ENCODE peak calls at places on chromosomes 4 and X, in seven cellular contexts. O, C, A, P, E, L and D are unnamed samples.

GRCh38 chr4:54230479-54231418 is 1.7 kb downstream of the PDGFRA start:
- DNase-seq in O (peak; percentile 78), C (no peak), A (peak; percentile 69), P (peak; percentile 41), E (no peak), L (no peak), D (peak; percentile 49)

GRCh38 chrX:123807825-123808416 is 51.9 kb upstream of the XIAP start:
- DNase-seq in O (peak; percentile 60), C (no peak), A (no peak), P (no peak), E (no peak), L (no peak), D (no peak)

GRCh38 chrX:86917959-86918358 is 599.6 kb upstream of the KLHL4 start:
- DNase-seq in O (no peak), C (no peak), A (no peak), P (no peak), E (peak; percentile 39), L (no peak), D (no peak)

GRCh38 chr4:111689214-111689613 is 456.0 kb upstream of the FAM241A start:
- DNase-seq in O (peak; percentile 71), C (no peak), A (no peak), P (no peak), E (no peak), L (no peak), D (no peak)

GRCh38 chr4:121155893-121156292 is 8.2 kb downstream of the TNIP3 start:
- DNase-seq in O (peak; percentile 93), C (peak; percentile 64), A (no peak), P (peak; percentile 4), E (no peak), L (peak; percentile 70), D (no peak)

GRCh38 chrX:20128678-20129077 is 12.0 kb upstream of the MAP7D2 start:
- DNase-seq in O (no peak), C (no peak), A (no peak), P (no peak), E (no peak), L (no peak), D (no peak)

GRCh38 chr4:119865789-119866188 is 200.9 kb downstream of the MAD2L1 start:
- DNase-seq in O (no peak), C (no peak), A (no peak), P (no peak), E (no peak), L (no peak), D (no peak)

GRCh38 chr4:106746451-106746850 is 289.7 kb downstream of the DKK2 start:
- DNase-seq in O (peak; percentile 80), C (no peak), A (no peak), P (no peak), E (no peak), L (no peak), D (no peak)

GRCh38 chr4:108081251-108081650 is 87.5 kb downstream of the LEF1 start:
- DNase-seq in O (no peak), C (no peak), A (no peak), P (no peak), E (no peak), L (no peak), D (no peak)

GRCh38 chr4:80365928-80366327 is 30.4 kb downstream of the CFAP299 start:
- DNase-seq in O (peak; percentile 83), C (peak; percentile 82), A (peak; percentile 64), P (peak; percentile 34), E (peak; percentile 63), L (peak; percentile 57), D (peak; percentile 50)

GRCh38 chr4:12852338-12853307 is 631.5 kb downstream of the RAB28 start:
- DNase-seq in O (peak; percentile 81), C (peak; percentile 73), A (peak; percentile 94), P (peak; percentile 32), E (peak; percentile 77), L (peak; percentile 62), D (peak; percentile 73)

GRCh38 chr4:13829457-13829856 is 201.9 kb upstream of the BOD1L1 start:
- DNase-seq in O (no peak), C (no peak), A (no peak), P (no peak), E (no peak), L (no peak), D (no peak)

GRCh38 chr4:8916251-8916913 is 44.7 kb upstream of the HMX1 start:
- DNase-seq in O (no peak), C (no peak), A (no peak), P (peak; percentile 15), E (no peak), L (no peak), D (no peak)

GRCh38 chr4:172726001-172726423 is 442.6 kb upstream of the GALNT7 start:
- DNase-seq in O (peak; percentile 48), C (peak; percentile 67), A (no peak), P (no peak), E (no peak), L (no peak), D (peak; percentile 30)

GRCh38 chrX:66015152-66015827 is 24.6 kb downstream of the VSIG4 start:
- DNase-seq in O (no peak), C (no peak), A (no peak), P (no peak), E (peak; percentile 72), L (no peak), D (no peak)

GRCh38 chr4:25351777-25352421 is 25.2 kb upstream of the ANAPC4 start:
- DNase-seq in O (peak; percentile 73), C (peak; percentile 57), A (peak; percentile 26), P (no peak), E (no peak), L (no peak), D (no peak)

GRCh38 chrX:21779095-21779494 is 21.2 kb upstream of the SMPX start:
- DNase-seq in O (no peak), C (no peak), A (no peak), P (no peak), E (no peak), L (no peak), D (no peak)

GRCh38 chrX:57677132-57677858 is 2.8 kb downstream of the NLRP2B start:
- DNase-seq in O (no peak), C (no peak), A (no peak), P (no peak), E (peak; percentile 23), L (no peak), D (no peak)

GRCh38 chrX:3516051-3516541 is 169.6 kb upstream of the MXRA5 start:
- DNase-seq in O (peak; percentile 65), C (no peak), A (no peak), P (no peak), E (no peak), L (no peak), D (no peak)

GRCh38 chr4:149897784-149898183 is 82.1 kb upstream of the IQCM start:
- DNase-seq in O (peak; percentile 51), C (peak; percentile 18), A (peak; percentile 34), P (no peak), E (peak; percentile 17), L (no peak), D (peak; percentile 16)

GRCh38 chrX:103063918-103064434 is at the start of gene BEX1:
- DNase-seq in O (peak; percentile 69), C (no peak), A (peak; percentile 80), P (peak; percentile 86), E (no peak), L (no peak), D (peak; percentile 73)

GRCh38 chr4:13481569-13481968 is 2.6 kb downstream of the RAB28 start:
- DNase-seq in O (peak; percentile 70), C (peak; percentile 30), A (no peak), P (no peak), E (no peak), L (no peak), D (peak; percentile 32)

GRCh38 chrX:151776113-151776790 is 41.7 kb downstream of the CNGA2 start:
- DNase-seq in O (peak; percentile 10), C (no peak), A (peak; percentile 11), P (no peak), E (no peak), L (no peak), D (no peak)

GRCh38 chr4:17787315-17787714 is 5.9 kb upstream of the FAM184B start:
- DNase-seq in O (peak; percentile 74), C (peak; percentile 78), A (no peak), P (no peak), E (no peak), L (no peak), D (no peak)

GRCh38 chr4:93891244-93891643 is 62.7 kb downstream of the ATOH1 start:
- DNase-seq in O (no peak), C (no peak), A (no peak), P (no peak), E (no peak), L (no peak), D (no peak)

DNA sequence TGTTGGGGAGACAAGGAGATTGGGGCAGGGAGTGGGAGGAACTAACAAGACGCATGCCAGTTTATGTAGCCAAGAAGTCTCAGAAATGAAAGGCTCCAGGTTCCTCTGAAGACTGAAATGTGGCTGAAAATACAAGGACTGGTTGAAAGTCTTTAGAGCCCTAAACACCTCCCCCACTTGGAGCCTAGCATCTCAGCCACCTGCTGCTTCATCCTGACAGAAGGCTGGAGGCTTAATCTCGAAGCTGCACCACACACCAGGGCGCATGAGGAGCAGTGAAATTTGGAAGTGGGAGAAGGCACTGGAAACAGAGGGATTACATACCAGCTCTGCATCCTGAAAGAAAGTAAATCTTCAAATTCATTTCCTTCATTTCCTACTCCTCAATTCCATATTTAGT is 160.7 kb upstream of the FTHL17 start:
- DNase-seq in O (no peak), C (no peak), A (peak; percentile 19), P (no peak), E (no peak), L (no peak), D (peak; percentile 37)
- H3F3A ChIP-seq in O (peaks cover 9% of the 10 kb centered on the region), C (no peaks in the 10 kb centered on the region), A (no peaks in the 10 kb centered on the region), P (no peaks in the 10 kb centered on the region), E (no peaks in the 10 kb centered on the region), L (no peaks in the 10 kb centered on the region), D (peaks cover 31% of the 10 kb centered on the region)

GRCh38 chrX:40189018-40189417 is 91.3 kb upstream of the BCOR start:
- DNase-seq in O (peak; percentile 70), C (no peak), A (no peak), P (no peak), E (no peak), L (no peak), D (no peak)
- H3K4me2 ChIP-seq in O (peak overlapping the region; percentile 73), C (no peak overlapping the region), A (no peak overlapping the region), P (no peak overlapping the region), E (no peak overlapping the region), L (no peak overlapping the region), D (no peak overlapping the region)

GRCh38 chrX:41350150-41350975 is 16.4 kb downstream of the DDX3X start:
- DNase-seq in O (peak; percentile 45), C (peak; percentile 16), A (peak; percentile 5), P (no peak), E (no peak), L (no peak), D (no peak)

GRCh38 chrX:41352329-41352801 is 18.4 kb downstream of the DDX3X start:
- DNase-seq in O (no peak), C (peak; percentile 47), A (peak; percentile 12), P (no peak), E (no peak), L (peak; percentile 45), D (no peak)

GRCh38 chrX:41353964-41354363 is 20.0 kb downstream of the DDX3X start:
- DNase-seq in O (no peak), C (no peak), A (no peak), P (no peak), E (no peak), L (no peak), D (no peak)

GRCh38 chrX:41350976-41351569 is 17.1 kb downstream of the DDX3X start:
- DNase-seq in O (peak; percentile 22), C (peak; percentile 9), A (peak; percentile 18), P (no peak), E (no peak), L (no peak), D (no peak)

GRCh38 chrX:41351923-41352322 is 18.0 kb downstream of the DDX3X start:
- DNase-seq in O (no peak), C (no peak), A (no peak), P (no peak), E (no peak), L (no peak), D (no peak)
- H3F3A ChIP-seq in O (peaks cover 45% of the 10 kb centered on the region), C (peaks cover 17% of the 10 kb centered on the region), A (peaks cover 7% of the 10 kb centered on the region), P (peaks cover 55% of the 10 kb centered on the region), E (peaks cover 13% of the 10 kb centered on the region), L (peaks cover 16% of the 10 kb centered on the region), D (peaks cover 51% of the 10 kb centered on the region)

GRCh38 chr4:21768349-21769310 is 179.9 kb downstream of the KCNIP4 start:
- DNase-seq in O (peak; percentile 62), C (peak; percentile 60), A (peak; percentile 79), P (peak; percentile 18), E (peak; percentile 55), L (no peak), D (peak; percentile 63)
- H3K4me2 ChIP-seq in O (peak overlapping the region; percentile 8), C (peak overlapping the region; percentile 33), A (no peak overlapping the region), P (peak overlapping the region; percentile 3), E (peak overlapping the region; percentile 14), L (no peak overlapping the region), D (no peak overlapping the region)